ENCODE peak calls at places on chromosomes 5 and 9, in four cellular contexts. One of them, this sample, is unnamed.

GRCh38 chr9:4750021-4750673 is 9.1 kb upstream of the AK3 start:
- DNase-seq in CD8-positive, alpha-beta T cell: no peak
- DNase-seq in tibial nerve: no peak
- DNase-seq in left ventricle myocardium inferior: no peak
- DNase-seq in this sample: peak

GRCh38 chr9:5442400-5443011 is 4.8 kb upstream of the PLGRKT start:
- DNase-seq in CD8-positive, alpha-beta T cell: peak
- DNase-seq in tibial nerve: no peak
- DNase-seq in left ventricle myocardium inferior: no peak
- DNase-seq in this sample: peak

GRCh38 chr9:76086521-76086920 is 196.0 kb downstream of the PCSK5 start:
- DNase-seq in CD8-positive, alpha-beta T cell: no peak
- DNase-seq in tibial nerve: no peak
- DNase-seq in left ventricle myocardium inferior: no peak
- DNase-seq in this sample: no peak

GRCh38 chr5:80318212-80318611 is 1.6 kb upstream of the SPZ1 start:
- DNase-seq in CD8-positive, alpha-beta T cell: no peak
- DNase-seq in tibial nerve: no peak
- DNase-seq in left ventricle myocardium inferior: no peak
- DNase-seq in this sample: no peak

GRCh38 chr5:88861213-88861612 is 21.8 kb downstream of the MEF2C start:
- DNase-seq in CD8-positive, alpha-beta T cell: no peak
- DNase-seq in tibial nerve: no peak
- DNase-seq in left ventricle myocardium inferior: no peak
- DNase-seq in this sample: no peak

GRCh38 chr5:110841137-110841536 is 102.3 kb downstream of the SLC25A46 start:
- DNase-seq in CD8-positive, alpha-beta T cell: no peak
- DNase-seq in tibial nerve: no peak
- DNase-seq in left ventricle myocardium inferior: no peak
- DNase-seq in this sample: no peak

GRCh38 chr5:169717298-169717697 is 80.2 kb downstream of the DOCK2 start:
- DNase-seq in CD8-positive, alpha-beta T cell: no peak
- DNase-seq in tibial nerve: no peak
- DNase-seq in left ventricle myocardium inferior: no peak
- DNase-seq in this sample: no peak

GRCh38 chr5:129904667-129905466 is 602 bp downstream of the CHSY3 start:
- DNase-seq in CD8-positive, alpha-beta T cell: no peak
- DNase-seq in tibial nerve: no peak
- DNase-seq in left ventricle myocardium inferior: peak
- DNase-seq in this sample: no peak

GRCh38 chr5:143372187-143372829 is 31.2 kb downstream of the NR3C1 start:
- DNase-seq in CD8-positive, alpha-beta T cell: no peak
- DNase-seq in tibial nerve: no peak
- DNase-seq in left ventricle myocardium inferior: no peak
- DNase-seq in this sample: no peak

GRCh38 chr9:92206490-92206889 is 87.0 kb downstream of the IARS1 start:
- DNase-seq in CD8-positive, alpha-beta T cell: no peak
- DNase-seq in tibial nerve: no peak
- DNase-seq in left ventricle myocardium inferior: no peak
- DNase-seq in this sample: no peak

GRCh38 chr5:171954721-171955120 is 51.7 kb downstream of the FBXW11 start:
- DNase-seq in CD8-positive, alpha-beta T cell: no peak
- DNase-seq in tibial nerve: no peak
- DNase-seq in left ventricle myocardium inferior: no peak
- DNase-seq in this sample: no peak

GRCh38 chr5:134420326-134420725 is 8.6 kb upstream of the CDKN2AIPNL start:
- DNase-seq in CD8-positive, alpha-beta T cell: no peak
- DNase-seq in tibial nerve: no peak
- DNase-seq in left ventricle myocardium inferior: no peak
- DNase-seq in this sample: no peak

GRCh38 chr9:131218370-131218769 is 57.9 kb downstream of the FAM78A start:
- DNase-seq in CD8-positive, alpha-beta T cell: no peak
- DNase-seq in tibial nerve: no peak
- DNase-seq in left ventricle myocardium inferior: no peak
- DNase-seq in this sample: no peak

GRCh38 chr9:129930743-129931142 is 95.5 kb downstream of the USP20 start:
- DNase-seq in CD8-positive, alpha-beta T cell: no peak
- DNase-seq in tibial nerve: no peak
- DNase-seq in left ventricle myocardium inferior: no peak
- DNase-seq in this sample: no peak

GRCh38 chr5:80239680-80240367 is 16.0 kb downstream of the SERINC5 start:
- DNase-seq in CD8-positive, alpha-beta T cell: no peak
- DNase-seq in tibial nerve: no peak
- DNase-seq in left ventricle myocardium inferior: no peak
- DNase-seq in this sample: no peak

GRCh38 chr9:107559499-107560086 is 70.0 kb upstream of the KLF4 start:
- DNase-seq in CD8-positive, alpha-beta T cell: no peak
- DNase-seq in tibial nerve: no peak
- DNase-seq in left ventricle myocardium inferior: no peak
- DNase-seq in this sample: no peak

GRCh38 chr9:93094294-93095204 is 1.5 kb upstream of the CARD19 start:
- DNase-seq in CD8-positive, alpha-beta T cell: no peak
- DNase-seq in tibial nerve: no peak
- DNase-seq in left ventricle myocardium inferior: peak
- DNase-seq in this sample: no peak

GRCh38 chr9:23825143-23825531 is 903 bp downstream of the ELAVL2 start:
- DNase-seq in CD8-positive, alpha-beta T cell: no peak
- DNase-seq in tibial nerve: no peak
- DNase-seq in left ventricle myocardium inferior: no peak
- DNase-seq in this sample: no peak

This sample was measured in naive thymus-derived CD4-positive, alpha-beta T cell.